ENCODE peak calls at places on chromosome 12, in nine cellular contexts. L is OCI-LY7; M is lower leg skin; B is choroid plexus epithelial cell; E is endodermal cell; Q is endothelial cell of umbilical vein; A is CD8-positive, alpha-beta T cell; S is AG10803; G is epithelial cell of esophagus. Z is an unnamed sample.

GRCh38 chr12:70002097-70002911 is 177.3 kb downstream of the MYRFL start:
- DNase-seq in L (no peak), M (no peak), G (peak), S (peak), B (peak), E (no peak), A (no peak), Q (no peak), Z (no peak)

GRCh38 chr12:58455146-58455545 is 465.2 kb downstream of the LRIG3 start:
- DNase-seq in S (peak), L (no peak), G (no peak), M (no peak), E (no peak), B (peak), A (no peak), Q (no peak), Z (peak)

GRCh38 chr12:16454481-16454880 is 107.0 kb downstream of the MGST1 start:
- DNase-seq in L (no peak), M (no peak), B (peak), Q (no peak), E (no peak), G (peak), S (peak), A (no peak), Z (no peak)

GRCh38 chr12:57332646-57333312 is 81.8 kb upstream of the STAC3 start:
- DNase-seq in B (no peak), S (peak), G (peak), M (no peak), L (no peak), E (no peak), A (no peak), Q (no peak), Z (no peak)

GRCh38 chr12:46445551-46446235 is 73.1 kb upstream of the SLC38A2 start:
- DNase-seq in L (no peak), S (no peak), A (no peak), B (no peak), Q (peak), G (no peak), E (no peak), M (no peak), Z (peak)

GRCh38 chr12:88775742-88776151 is 195.5 kb upstream of the KITLG start:
- DNase-seq in B (no peak), E (no peak), G (no peak), L (no peak), M (no peak), Q (peak), S (no peak), A (no peak), Z (no peak)

GRCh38 chr12:3089588-3089987 is 12.4 kb downstream of the TSPAN9 start:
- DNase-seq in L (no peak), M (no peak), Q (no peak), S (no peak), E (no peak), G (no peak), B (no peak), A (no peak), Z (no peak)

GRCh38 chr12:52600941-52601481 is at the start of gene KRT72:
- DNase-seq in M (peak), Q (no peak), E (peak), G (no peak), S (no peak), B (no peak), A (peak), L (no peak), Z (no peak)

GRCh38 chr12:124556896-124557501 is 10.4 kb downstream of the NCOR2 start:
- DNase-seq in M (no peak), S (no peak), B (no peak), Q (no peak), G (no peak), L (no peak), E (peak), A (no peak), Z (peak)

GRCh38 chr12:12441051-12441807 is 84.4 kb downstream of the BORCS5 start:
- DNase-seq in S (no peak), G (no peak), Q (no peak), M (no peak), E (no peak), A (no peak), L (no peak), B (no peak), Z (no peak)

GRCh38 chr12:19652391-19652790 is 213.1 kb downstream of the AEBP2 start:
- DNase-seq in Q (no peak), L (no peak), A (no peak), G (no peak), S (peak), E (no peak), B (no peak), M (no peak), Z (peak)

GRCh38 chr12:56315256-56315625 is 547 bp downstream of the CNPY2 start:
- DNase-seq in A (no peak), Q (no peak), S (no peak), E (no peak), L (peak), M (no peak), G (peak), B (no peak), Z (no peak)

GRCh38 chr12:42213954-42214426 is 24.1 kb downstream of the YAF2 start:
- DNase-seq in L (no peak), B (peak), A (no peak), S (peak), G (no peak), M (no peak), E (no peak), Q (peak), Z (peak)

GRCh38 chr12:76274699-76275098 is 73.5 kb downstream of the BBS10 start:
- DNase-seq in Q (peak), L (no peak), E (no peak), S (peak), M (no peak), G (peak), B (no peak), A (no peak), Z (peak)

GRCh38 chr12:125922328-125922727 is 857.1 kb downstream of the AACS start:
- DNase-seq in S (no peak), G (no peak), L (no peak), A (no peak), E (no peak), M (no peak), Q (no peak), B (no peak), Z (no peak)

GRCh38 chr12:12449533-12450025 is 92.7 kb downstream of the BORCS5 start:
- DNase-seq in Q (no peak), B (peak), L (no peak), E (no peak), G (peak), M (no peak), A (no peak), S (no peak), Z (peak)

GRCh38 chr12:49933793-49934192 is 16.7 kb upstream of the AQP2 start:
- DNase-seq in B (peak), M (no peak), L (no peak), E (no peak), S (peak), A (no peak), Q (no peak), G (no peak), Z (peak)

GRCh38 chr12:80567391-80567790 is 123.4 kb downstream of the PTPRQ start:
- DNase-seq in E (no peak), S (peak), B (peak), A (no peak), G (peak), Q (no peak), L (no peak), M (no peak), Z (peak)

GRCh38 chr12:103771466-103771865 is 69.6 kb downstream of the NT5DC3 start:
- DNase-seq in Q (peak), G (peak), M (no peak), L (no peak), E (peak), A (no peak), S (peak), B (peak), Z (peak)

GRCh38 chr12:30989754-30990153 is 63.2 kb downstream of the TSPAN11 start:
- DNase-seq in G (peak), Q (peak), S (no peak), M (no peak), A (no peak), B (peak), E (peak), L (peak), Z (peak)

GRCh38 chr12:95385246-95385645 is 88.7 kb upstream of the METAP2 start:
- DNase-seq in E (no peak), L (peak), A (no peak), G (peak), Q (no peak), B (peak), M (no peak), S (peak), Z (peak)

GRCh38 chr12:124829008-124829707 is 34.5 kb downstream of the SCARB1 start:
- DNase-seq in G (peak), A (no peak), M (no peak), E (no peak), B (peak), S (peak), L (no peak), Q (no peak), Z (peak)

GRCh38 chr12:111819191-111820158 is 22.6 kb upstream of the MAPKAPK5 start:
- DNase-seq in Q (no peak), M (peak), L (peak), A (no peak), E (no peak), B (no peak), G (peak), S (no peak), Z (no peak)

GRCh38 chr12:80632835-80633234 is 74.6 kb upstream of the MYF6 start:
- DNase-seq in A (no peak), L (peak), G (peak), M (no peak), B (no peak), Q (no peak), S (peak), E (peak), Z (no peak)

GRCh38 chr12:15774819-15775218 is 14.4 kb downstream of the EPS8 start:
- DNase-seq in E (no peak), G (no peak), B (peak), S (peak), L (no peak), Q (no peak), M (no peak), A (no peak), Z (peak)

GRCh38 chr12:30928356-30929264 is 2.1 kb downstream of the TSPAN11 start:
- DNase-seq in Q (peak), G (no peak), A (no peak), S (no peak), E (peak), M (peak), L (no peak), B (no peak), Z (no peak)

GRCh38 chr12:2287589-2287988 is 234.8 kb downstream of the CACNA1C start:
- DNase-seq in L (no peak), Q (no peak), M (peak), S (peak), B (no peak), E (peak), G (no peak), A (no peak), Z (no peak)

GRCh38 chr12:9667403-9667802 is 2.1 kb upstream of the CLEC2D start:
- DNase-seq in E (no peak), A (no peak), Q (no peak), G (no peak), B (no peak), L (peak), S (no peak), M (no peak), Z (no peak)
- H3K4me3 ChIP-seq in E (no peak), A (peak), Q (no peak), G (no peak), B (no peak), L (peak), S (no peak), M (no peak), Z (no peak)

DNA sequence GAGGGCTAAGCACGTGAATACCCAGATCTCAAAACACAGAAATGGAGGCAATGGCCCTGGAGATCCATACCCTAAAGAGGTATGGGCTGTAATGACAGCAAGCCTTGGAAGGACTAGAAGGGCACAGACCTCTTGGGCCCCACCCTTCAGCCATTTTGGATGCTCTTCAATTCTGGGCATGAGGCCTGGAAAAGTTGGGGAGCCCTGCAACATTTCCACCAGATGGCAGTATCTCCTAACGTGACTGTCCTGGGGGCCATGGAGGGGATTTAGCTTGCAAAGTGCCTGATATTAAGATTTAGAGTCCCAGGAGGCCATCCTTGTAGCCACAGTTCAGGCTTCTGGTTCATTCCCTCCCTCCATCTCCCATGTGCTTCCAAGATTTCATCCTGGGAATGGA is 30.2 kb downstream of the KCNA5 start:
- DNase-seq in A (no peak), G (no peak), L (peak), M (no peak), Q (no peak), S (peak), E (peak), B (peak), Z (peak)
- TF ChIP-seq CTCF in A (no peak), G (no peak), L (peak), M (no peak), Q (no peak), S (peak), E (peak), B (peak), Z (peak)

DNA sequence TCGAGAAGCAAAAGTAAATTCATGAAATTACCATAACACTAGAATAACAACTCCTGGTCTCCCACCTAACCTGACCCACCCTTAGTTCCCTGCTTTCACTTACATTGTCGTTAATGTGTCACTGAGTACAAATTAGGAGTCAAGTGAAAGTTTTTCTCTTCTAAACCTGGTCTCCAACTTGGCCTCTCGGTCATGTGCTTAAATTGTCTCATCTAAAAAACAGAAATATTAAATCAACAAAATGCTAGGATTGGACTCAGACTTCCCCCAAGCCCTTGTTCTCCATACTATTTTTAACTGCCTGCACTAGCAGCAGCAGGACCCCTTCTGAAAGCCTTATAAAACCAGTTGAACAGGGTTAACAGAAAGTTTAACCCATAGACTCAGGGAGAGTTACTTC is 1.8 kb upstream of the BTG1 start:
- DNase-seq in E (peak), B (no peak), S (no peak), Q (no peak), L (no peak), A (no peak), G (peak), M (no peak), Z (no peak)
- H3K4me3 ChIP-seq in E (no peak), B (no peak), S (peak), Q (no peak), L (peak), A (peak), G (peak), M (no peak), Z (peak)

DNA sequence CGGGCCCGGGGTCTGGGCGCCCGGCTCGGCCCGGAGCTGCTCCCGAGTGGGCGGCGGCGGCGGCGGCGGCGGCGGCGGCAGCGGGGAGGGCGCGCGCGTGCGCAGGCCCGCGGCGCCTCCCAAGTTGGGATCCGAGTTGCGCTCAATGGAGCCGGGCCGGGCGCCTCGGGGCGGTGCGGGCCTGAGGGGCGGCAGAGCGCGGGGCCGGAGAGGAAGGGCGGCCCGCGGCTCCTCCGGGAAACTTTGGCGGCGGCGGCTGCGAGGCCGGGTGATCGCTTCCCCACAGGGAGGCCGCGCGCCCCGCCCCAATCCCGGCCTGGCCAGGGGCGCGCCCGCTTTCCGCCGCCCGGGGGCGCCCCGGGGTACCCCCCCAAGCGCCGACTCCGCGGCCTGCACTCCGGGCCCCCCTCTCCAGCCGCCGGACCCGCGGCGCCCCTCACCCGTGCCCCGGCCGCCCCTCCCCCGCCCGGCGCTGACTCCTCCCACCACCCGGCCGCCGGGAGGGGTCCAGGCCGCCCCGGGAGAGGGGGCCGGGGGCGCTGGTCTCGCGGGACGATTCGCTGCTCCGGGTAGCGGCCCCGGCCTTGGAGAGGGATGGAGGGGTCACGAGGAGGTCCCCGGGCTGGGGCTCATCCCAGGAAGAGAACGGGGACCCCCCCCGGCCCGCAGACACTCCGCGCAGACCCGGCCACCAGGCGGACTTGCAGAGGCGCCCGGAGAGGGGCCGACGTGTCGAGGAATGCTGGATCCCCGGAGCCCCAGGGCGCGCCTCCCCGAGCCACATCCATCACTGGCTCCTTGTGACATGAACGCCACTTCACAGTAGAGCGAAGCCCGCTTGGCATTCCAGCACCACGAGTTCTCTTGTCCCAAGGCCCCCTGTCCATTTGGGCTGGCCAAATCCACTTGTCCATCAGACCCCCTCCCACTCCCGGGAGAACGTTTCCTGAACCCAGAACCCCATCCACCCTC is at the start of gene RILPL1:
- DNase-seq in E (peak), S (peak), L (peak), Q (peak), B (peak), M (peak), G (peak), A (peak), Z (peak)
- TF ChIP-seq CTCF in E (peak), S (peak), L (peak), Q (peak), B (peak), M (no peak), G (peak), A (peak), Z (peak)

DNA sequence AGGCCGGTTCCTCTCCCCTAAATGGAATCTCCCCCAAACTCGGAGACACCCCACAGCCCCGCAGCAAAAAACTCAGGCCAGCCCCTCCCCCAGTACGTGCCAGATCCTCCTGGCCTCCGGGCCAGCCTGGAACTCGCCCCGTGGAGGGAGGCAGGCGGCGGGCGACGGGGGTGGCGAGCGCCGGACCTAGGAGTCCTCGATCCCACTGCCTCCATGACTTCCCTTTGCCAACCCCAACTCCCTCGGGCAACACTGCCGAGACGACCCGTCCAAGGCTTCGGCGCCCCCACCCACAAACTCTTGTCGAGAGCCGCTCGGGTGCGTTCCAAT is 402 bp downstream of the ADCY6 start:
- DNase-seq in Q (peak), E (peak), B (no peak), G (no peak), A (no peak), M (no peak), L (no peak), S (no peak), Z (no peak)
- H3K4me3 ChIP-seq in Q (peak), E (peak), B (peak), G (peak), A (no peak), M (peak), L (no peak), S (peak), Z (peak)

DNA sequence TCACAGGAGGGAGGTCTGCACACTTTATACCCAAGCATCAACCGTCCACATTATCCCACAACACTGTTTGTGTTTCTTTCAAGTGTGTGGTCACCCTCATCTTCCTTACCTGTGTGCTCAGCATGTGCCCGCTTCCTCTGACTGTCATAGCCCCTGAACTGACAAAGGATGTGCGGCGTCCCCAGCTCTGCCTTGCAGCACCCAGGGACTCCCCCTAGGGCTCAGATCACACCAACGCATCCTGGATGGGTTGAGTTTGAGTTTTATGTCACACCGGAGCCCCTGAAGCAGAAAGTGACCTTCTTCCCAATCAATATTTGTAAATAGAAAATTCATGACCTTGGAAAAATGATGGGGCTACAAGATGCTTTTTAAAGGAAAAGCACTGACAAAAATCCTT is 770.7 kb upstream of the TMEM132C start:
- DNase-seq in L (no peak), M (no peak), S (no peak), G (no peak), Q (no peak), A (no peak), B (no peak), E (peak), Z (no peak)
- TF ChIP-seq CTCF in L (no peak), M (no peak), S (no peak), G (no peak), Q (no peak), A (no peak), B (peak), E (peak), Z (no peak)

DNA sequence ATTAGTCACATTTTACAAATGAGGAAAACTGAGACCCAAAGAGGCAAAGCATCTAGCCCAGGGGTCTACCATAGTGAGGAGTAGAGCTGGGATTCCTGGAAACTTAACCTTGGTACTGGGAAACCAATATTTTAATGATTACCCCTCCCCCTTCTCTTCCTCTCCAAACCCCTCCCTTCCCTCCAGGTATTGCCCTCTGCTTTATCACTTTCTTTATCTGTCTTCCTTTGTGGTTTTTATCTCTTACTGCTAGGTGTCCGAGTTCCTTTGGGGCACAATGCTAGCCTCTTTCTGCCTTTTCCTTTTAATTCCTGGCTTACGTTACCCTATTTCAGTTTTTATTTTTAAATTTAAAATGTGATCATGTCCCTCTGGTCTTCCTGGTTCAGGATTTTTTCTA is 2.8 kb downstream of the GABARAPL1 start:
- DNase-seq in G (no peak), L (no peak), A (no peak), S (no peak), B (no peak), M (no peak), Q (no peak), E (no peak), Z (no peak)
- H3K4me3 ChIP-seq in G (no peak), L (peak), A (no peak), S (peak), B (peak), M (no peak), Q (no peak), E (peak), Z (peak)